ENCODE peak calls at places on chromosomes 1 and 21, in seven cellular contexts. One of them, this sample, is unnamed.

GRCh38 chr1:11700655-11701467 is 9.4 kb downstream of the DRAXIN start:
- DNase-seq in K562: peak
- DNase-seq in H1: peak
- DNase-seq in GM12878: no peak
- DNase-seq in SK-N-SH: no peak
- DNase-seq in HCT116: no peak
- DNase-seq in HepG2: no peak
- DNase-seq in this sample: no peak

GRCh38 chr1:183033205-183033604 is 10.0 kb downstream of the LAMC1 start:
- DNase-seq in K562: no peak
- DNase-seq in H1: no peak
- DNase-seq in GM12878: peak
- DNase-seq in SK-N-SH: no peak
- DNase-seq in HCT116: peak
- DNase-seq in HepG2: no peak
- DNase-seq in this sample: no peak

GRCh38 chr1:225980005-225980404 is 19.1 kb downstream of the SDE2 start:
- DNase-seq in K562: no peak
- DNase-seq in H1: no peak
- DNase-seq in GM12878: no peak
- DNase-seq in SK-N-SH: no peak
- DNase-seq in HCT116: no peak
- DNase-seq in HepG2: no peak
- DNase-seq in this sample: peak

GRCh38 chr1:166900987-166901386 is 24.9 kb upstream of the TADA1 start:
- DNase-seq in K562: no peak
- DNase-seq in H1: no peak
- DNase-seq in GM12878: no peak
- DNase-seq in SK-N-SH: no peak
- DNase-seq in HCT116: no peak
- DNase-seq in HepG2: no peak
- DNase-seq in this sample: no peak

GRCh38 chr1:41359211-41360073 is 1.8 kb upstream of the FOXO6 start:
- DNase-seq in K562: no peak
- DNase-seq in H1: peak
- DNase-seq in GM12878: no peak
- DNase-seq in SK-N-SH: no peak
- DNase-seq in HCT116: no peak
- DNase-seq in HepG2: no peak
- DNase-seq in this sample: no peak

GRCh38 chr1:119702384-119702783 is 9.3 kb upstream of the PHGDH start:
- DNase-seq in K562: no peak
- DNase-seq in H1: no peak
- DNase-seq in GM12878: no peak
- DNase-seq in SK-N-SH: no peak
- DNase-seq in HCT116: no peak
- DNase-seq in HepG2: no peak
- DNase-seq in this sample: no peak

GRCh38 chr21:45388011-45388521 is 16.9 kb upstream of the COL18A1 start:
- DNase-seq in K562: no peak
- DNase-seq in H1: no peak
- DNase-seq in GM12878: no peak
- DNase-seq in SK-N-SH: no peak
- DNase-seq in HCT116: no peak
- DNase-seq in HepG2: no peak
- DNase-seq in this sample: no peak

GRCh38 chr1:17920881-17921635 is 165.9 kb downstream of the ACTL8 start:
- DNase-seq in K562: no peak
- DNase-seq in H1: no peak
- DNase-seq in GM12878: no peak
- DNase-seq in SK-N-SH: no peak
- DNase-seq in HCT116: no peak
- DNase-seq in HepG2: no peak
- DNase-seq in this sample: no peak

GRCh38 chr1:198171667-198172294 is 15.0 kb downstream of the NEK7 start:
- DNase-seq in K562: no peak
- DNase-seq in H1: no peak
- DNase-seq in GM12878: no peak
- DNase-seq in SK-N-SH: no peak
- DNase-seq in HCT116: no peak
- DNase-seq in HepG2: no peak
- DNase-seq in this sample: no peak

GRCh38 chr1:20164694-20165202 is 21.1 kb upstream of the UBXN10 start:
- DNase-seq in K562: no peak
- DNase-seq in H1: no peak
- DNase-seq in GM12878: no peak
- DNase-seq in SK-N-SH: no peak
- DNase-seq in HCT116: no peak
- DNase-seq in HepG2: no peak
- DNase-seq in this sample: no peak

GRCh38 chr1:84442256-84442655 is 36.8 kb upstream of the RPF1 start:
- DNase-seq in K562: no peak
- DNase-seq in H1: no peak
- DNase-seq in GM12878: peak
- DNase-seq in SK-N-SH: peak
- DNase-seq in HCT116: peak
- DNase-seq in HepG2: peak
- DNase-seq in this sample: peak

GRCh38 chr1:14706656-14707055 is 108.2 kb downstream of the KAZN start:
- DNase-seq in K562: no peak
- DNase-seq in H1: no peak
- DNase-seq in GM12878: no peak
- DNase-seq in SK-N-SH: no peak
- DNase-seq in HCT116: no peak
- DNase-seq in HepG2: no peak
- DNase-seq in this sample: no peak

GRCh38 chr1:72288886-72289285 is 6.5 kb upstream of the NEGR1 start:
- DNase-seq in K562: no peak
- DNase-seq in H1: no peak
- DNase-seq in GM12878: no peak
- DNase-seq in SK-N-SH: no peak
- DNase-seq in HCT116: no peak
- DNase-seq in HepG2: no peak
- DNase-seq in this sample: no peak

GRCh38 chr1:154712166-154712838 is 104.3 kb upstream of the ADAR start:
- DNase-seq in K562: no peak
- DNase-seq in H1: no peak
- DNase-seq in GM12878: no peak
- DNase-seq in SK-N-SH: no peak
- DNase-seq in HCT116: no peak
- DNase-seq in HepG2: no peak
- DNase-seq in this sample: peak

GRCh38 chr21:43345746-43346409 is 81.1 kb downstream of the SIK1 start:
- DNase-seq in K562: peak
- DNase-seq in H1: no peak
- DNase-seq in GM12878: no peak
- DNase-seq in SK-N-SH: no peak
- DNase-seq in HCT116: no peak
- DNase-seq in HepG2: peak
- DNase-seq in this sample: no peak

GRCh38 chr1:182304218-182305016 is 87.2 kb downstream of the GLUL start:
- DNase-seq in K562: no peak
- DNase-seq in H1: no peak
- DNase-seq in GM12878: no peak
- DNase-seq in SK-N-SH: no peak
- DNase-seq in HCT116: no peak
- DNase-seq in HepG2: no peak
- DNase-seq in this sample: no peak

GRCh38 chr1:210496063-210496462 is 167.4 kb downstream of the HHAT start:
- DNase-seq in K562: no peak
- DNase-seq in H1: no peak
- DNase-seq in GM12878: no peak
- DNase-seq in SK-N-SH: no peak
- DNase-seq in HCT116: no peak
- DNase-seq in HepG2: no peak
- DNase-seq in this sample: no peak

DNA sequence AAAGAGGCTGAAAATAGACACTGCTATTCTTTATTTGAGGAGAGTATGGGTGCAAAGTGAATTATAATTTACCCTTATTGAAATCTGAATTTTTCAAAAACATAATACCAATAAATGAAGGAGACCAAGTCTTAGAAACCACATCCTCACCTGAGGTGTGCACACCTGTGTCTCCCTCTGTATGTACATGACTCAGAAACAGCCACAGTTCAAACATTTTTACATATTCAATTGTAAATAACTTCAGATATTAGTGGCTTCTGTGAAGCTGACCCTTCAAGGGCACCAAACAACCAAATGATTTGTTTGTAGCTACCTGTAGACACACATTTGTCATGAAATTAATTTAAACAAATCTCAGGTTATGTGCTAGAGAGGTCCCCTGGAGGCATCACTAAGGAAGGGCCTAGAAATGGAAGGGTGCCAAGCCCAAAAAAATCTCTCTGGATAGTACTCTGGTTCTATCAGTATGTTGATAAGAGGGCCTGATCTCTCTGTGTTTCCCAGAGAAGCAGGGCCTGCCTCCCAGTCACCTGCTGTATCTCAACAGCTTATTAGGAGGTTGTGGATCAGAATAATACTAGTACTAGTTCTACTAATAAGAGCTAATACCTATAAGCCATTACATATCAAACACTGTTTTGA is 28.1 kb downstream of the ERI3 start:
- DNase-seq in K562: no peak
- DNase-seq in H1: no peak
- DNase-seq in GM12878: no peak
- DNase-seq in SK-N-SH: peak
- DNase-seq in HCT116: no peak
- DNase-seq in HepG2: no peak
- DNase-seq in this sample: no peak
- TF ChIP-seq JUND in K562: no peak
- TF ChIP-seq JUND in H1: no peak
- TF ChIP-seq JUND in GM12878: no peak
- TF ChIP-seq JUND in SK-N-SH: no peak
- TF ChIP-seq JUND in HCT116: no peak
- TF ChIP-seq JUND in HepG2: no peak
- TF ChIP-seq JUND in this sample: no peak

GRCh38 chr1:46413596-46413985 is 19.5 kb downstream of the FAAH start:
- DNase-seq in K562: peak
- DNase-seq in H1: peak
- DNase-seq in GM12878: no peak
- DNase-seq in SK-N-SH: peak
- DNase-seq in HCT116: no peak
- DNase-seq in HepG2: peak
- DNase-seq in this sample: no peak
- TF ChIP-seq JUND in K562: no peak
- TF ChIP-seq JUND in H1: no peak
- TF ChIP-seq JUND in GM12878: no peak
- TF ChIP-seq JUND in SK-N-SH: no peak
- TF ChIP-seq JUND in HCT116: no peak
- TF ChIP-seq JUND in HepG2: no peak
- TF ChIP-seq JUND in this sample: no peak

DNA sequence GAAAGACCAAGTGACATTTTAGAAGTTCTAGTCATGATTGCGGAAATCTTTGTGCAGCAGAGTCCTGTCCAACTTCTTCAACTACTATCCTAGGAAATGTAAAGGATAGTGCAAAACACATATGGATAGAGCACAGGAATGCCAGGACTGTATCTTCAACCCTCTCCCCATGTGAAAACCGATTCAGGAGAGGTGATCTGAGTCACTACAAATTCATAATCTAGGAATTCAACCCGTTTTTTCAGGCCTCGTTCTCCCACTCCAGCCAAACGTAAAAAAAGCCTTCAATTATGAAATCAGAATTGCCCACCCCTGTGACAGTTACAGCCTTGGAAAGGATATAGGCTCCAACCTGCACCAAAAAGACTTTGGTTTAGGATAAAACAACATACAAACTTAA is 52.9 kb upstream of the RGS1 start:
- DNase-seq in K562: no peak
- DNase-seq in H1: no peak
- DNase-seq in GM12878: no peak
- DNase-seq in SK-N-SH: no peak
- DNase-seq in HCT116: no peak
- DNase-seq in HepG2: no peak
- DNase-seq in this sample: no peak
- TF ChIP-seq JUND in K562: no peak
- TF ChIP-seq JUND in H1: no peak
- TF ChIP-seq JUND in GM12878: no peak
- TF ChIP-seq JUND in SK-N-SH: peak
- TF ChIP-seq JUND in HCT116: no peak
- TF ChIP-seq JUND in HepG2: no peak
- TF ChIP-seq JUND in this sample: no peak

GRCh38 chr1:112818990-112819689 is 104.0 kb upstream of the PPM1J start:
- DNase-seq in K562: peak
- DNase-seq in H1: no peak
- DNase-seq in GM12878: no peak
- DNase-seq in SK-N-SH: no peak
- DNase-seq in HCT116: no peak
- DNase-seq in HepG2: no peak
- DNase-seq in this sample: no peak
- TF ChIP-seq JUND in K562: peak
- TF ChIP-seq JUND in H1: no peak
- TF ChIP-seq JUND in GM12878: no peak
- TF ChIP-seq JUND in SK-N-SH: no peak
- TF ChIP-seq JUND in HCT116: no peak
- TF ChIP-seq JUND in HepG2: no peak
- TF ChIP-seq JUND in this sample: no peak

GRCh38 chr1:94092210-94092613 is 28.7 kb downstream of the ABCA4 start:
- DNase-seq in K562: no peak
- DNase-seq in H1: no peak
- DNase-seq in GM12878: no peak
- DNase-seq in SK-N-SH: peak
- DNase-seq in HCT116: no peak
- DNase-seq in HepG2: no peak
- DNase-seq in this sample: no peak
- TF ChIP-seq JUND in K562: no peak
- TF ChIP-seq JUND in H1: no peak
- TF ChIP-seq JUND in GM12878: no peak
- TF ChIP-seq JUND in SK-N-SH: no peak
- TF ChIP-seq JUND in HCT116: no peak
- TF ChIP-seq JUND in HepG2: no peak
- TF ChIP-seq JUND in this sample: no peak

DNA sequence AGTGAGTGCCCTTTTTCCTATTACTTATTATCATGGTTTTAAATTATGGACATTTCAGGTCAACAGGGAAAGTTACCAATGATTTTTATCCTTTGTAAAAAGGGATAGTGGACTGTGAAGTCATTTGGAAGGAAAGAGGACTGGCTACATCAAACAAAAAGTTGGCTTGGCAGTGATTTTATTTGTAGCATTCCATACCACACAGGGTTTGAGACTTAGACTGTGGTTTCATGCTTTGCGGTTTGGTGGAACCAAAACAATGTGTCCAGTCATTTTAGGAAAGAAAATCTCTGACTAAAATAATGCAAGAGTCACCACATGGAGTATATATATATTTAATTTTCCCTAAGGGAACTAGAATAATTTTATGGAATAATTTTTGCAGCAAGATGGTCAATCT is 239.5 kb downstream of the HMCN1 start:
- DNase-seq in K562: no peak
- DNase-seq in H1: no peak
- DNase-seq in GM12878: no peak
- DNase-seq in SK-N-SH: no peak
- DNase-seq in HCT116: no peak
- DNase-seq in HepG2: no peak
- DNase-seq in this sample: peak
- TF ChIP-seq JUND in K562: no peak
- TF ChIP-seq JUND in H1: no peak
- TF ChIP-seq JUND in GM12878: no peak
- TF ChIP-seq JUND in SK-N-SH: peak
- TF ChIP-seq JUND in HCT116: no peak
- TF ChIP-seq JUND in HepG2: no peak
- TF ChIP-seq JUND in this sample: no peak

GRCh38 chr1:3717715-3718601 is 34.3 kb upstream of the CCDC27 start:
- DNase-seq in K562: peak
- DNase-seq in H1: peak
- DNase-seq in GM12878: no peak
- DNase-seq in SK-N-SH: no peak
- DNase-seq in HCT116: no peak
- DNase-seq in HepG2: peak
- DNase-seq in this sample: no peak
- TF ChIP-seq JUND in K562: no peak
- TF ChIP-seq JUND in H1: no peak
- TF ChIP-seq JUND in GM12878: no peak
- TF ChIP-seq JUND in SK-N-SH: no peak
- TF ChIP-seq JUND in HCT116: no peak
- TF ChIP-seq JUND in HepG2: peak
- TF ChIP-seq JUND in this sample: no peak

This sample was measured in T47D.